ENCODE peak calls at places on chromosomes 13 and 19, in seven cellular contexts. J, P, E, G, N, A and Y are unnamed samples.

GRCh38 chr13:111575719-111576118 is 255.3 kb downstream of the TEX29 start:
- DNase-seq in P (no peak), J (no peak), A (no peak), G (no peak), N (no peak), E (no peak), Y (no peak)

GRCh38 chr19:5352229-5352763 is 11.7 kb upstream of the PTPRS start:
- DNase-seq in G (peak), N (peak), A (no peak), E (no peak), J (no peak), P (peak), Y (peak)

GRCh38 chr13:106423530-106423929 is 111.9 kb downstream of the EFNB2 start:
- DNase-seq in N (peak), G (no peak), P (no peak), A (no peak), E (no peak), J (peak), Y (peak)

GRCh38 chr13:72504026-72504925 is 223.2 kb downstream of the MZT1 start:
- DNase-seq in A (no peak), G (no peak), N (no peak), P (no peak), E (no peak), J (no peak), Y (no peak)

GRCh38 chr13:98004107-98004506 is 50.6 kb downstream of the IPO5 start:
- DNase-seq in G (peak), N (no peak), P (peak), E (no peak), A (no peak), J (no peak), Y (peak)

GRCh38 chr13:21541271-21541670 is 62.7 kb downstream of the MICU2 start:
- DNase-seq in J (no peak), E (no peak), G (no peak), P (no peak), N (no peak), A (no peak), Y (no peak)

GRCh38 chr13:60351816-60352215 is 45.2 kb upstream of the TDRD3 start:
- DNase-seq in N (no peak), A (no peak), E (no peak), G (no peak), P (no peak), J (no peak), Y (no peak)

GRCh38 chr19:3760871-3761361 is 576 bp downstream of the APBA3 start:
- DNase-seq in E (no peak), J (no peak), P (peak), G (no peak), N (peak), A (no peak), Y (no peak)

GRCh38 chr19:43589680-43590079 is 6.3 kb downstream of the IRGQ start:
- DNase-seq in G (no peak), E (no peak), A (no peak), N (no peak), P (no peak), J (no peak), Y (no peak)

GRCh38 chr19:55158848-55159793 is 1.6 kb upstream of the TNNI3 start:
- DNase-seq in G (no peak), A (no peak), P (no peak), J (no peak), E (peak), N (peak), Y (no peak)

GRCh38 chr19:36169084-36169760 is 17.0 kb upstream of the COX7A1 start:
- DNase-seq in N (no peak), E (no peak), J (no peak), P (no peak), G (no peak), A (no peak), Y (no peak)

GRCh38 chr13:99028890-99029289 is 51.0 kb upstream of the DOCK9 start:
- DNase-seq in A (peak), P (no peak), G (no peak), N (peak), E (peak), J (no peak), Y (peak)

GRCh38 chr13:38687246-38688229 is 661 bp downstream of the FREM2 start:
- DNase-seq in J (no peak), P (no peak), A (no peak), G (peak), N (peak), E (peak), Y (peak)

GRCh38 chr13:89977203-89977602 is 1370.3 kb upstream of the MIR17HG start:
- DNase-seq in N (no peak), G (no peak), J (no peak), P (no peak), A (no peak), E (no peak), Y (no peak)

GRCh38 chr19:10222201-10222890 is 8.8 kb downstream of the S1PR2 start:
- DNase-seq in N (no peak), P (no peak), E (no peak), G (no peak), J (no peak), A (no peak), Y (no peak)

GRCh38 chr19:50909240-50910070 is 1.7 kb downstream of the KLK4 start:
- DNase-seq in N (peak), P (no peak), G (no peak), J (peak), A (peak), E (peak), Y (no peak)

GRCh38 chr13:98184796-98185195 is 7.7 kb upstream of the RNF113B start:
- DNase-seq in N (no peak), E (no peak), P (peak), A (no peak), G (peak), J (no peak), Y (no peak)

GRCh38 chr19:2503521-2504109 is 27.7 kb downstream of the GADD45B start:
- DNase-seq in A (no peak), J (no peak), N (peak), E (no peak), G (peak), P (peak), Y (no peak)

GRCh38 chr13:110978390-110978789 is 63.5 kb upstream of the ANKRD10 start:
- DNase-seq in P (peak), N (no peak), A (no peak), J (no peak), E (no peak), G (no peak), Y (no peak)

GRCh38 chr13:74056829-74057564 is 77.2 kb downstream of the KLF12 start:
- DNase-seq in A (no peak), J (no peak), N (no peak), E (no peak), P (no peak), G (no peak), Y (no peak)

GRCh38 chr13:99227909-99228688 is 27.4 kb downstream of the UBAC2 start:
- DNase-seq in A (no peak), E (no peak), P (no peak), G (no peak), N (no peak), J (no peak), Y (peak)

GRCh38 chr13:80339578-80339840 is 1.4 kb downstream of the SPRY2 start:
- DNase-seq in G (no peak), J (peak), N (peak), A (no peak), E (no peak), P (no peak), Y (no peak)

GRCh38 chr13:82356667-82357066 is 1525.6 kb downstream of the SLITRK1 start:
- DNase-seq in G (peak), J (no peak), N (peak), P (no peak), A (no peak), E (no peak), Y (no peak)

GRCh38 chr19:42066075-42066754 is 3.8 kb downstream of the GRIK5 start:
- DNase-seq in P (peak), E (peak), G (peak), N (peak), J (no peak), A (peak), Y (no peak)

DNA sequence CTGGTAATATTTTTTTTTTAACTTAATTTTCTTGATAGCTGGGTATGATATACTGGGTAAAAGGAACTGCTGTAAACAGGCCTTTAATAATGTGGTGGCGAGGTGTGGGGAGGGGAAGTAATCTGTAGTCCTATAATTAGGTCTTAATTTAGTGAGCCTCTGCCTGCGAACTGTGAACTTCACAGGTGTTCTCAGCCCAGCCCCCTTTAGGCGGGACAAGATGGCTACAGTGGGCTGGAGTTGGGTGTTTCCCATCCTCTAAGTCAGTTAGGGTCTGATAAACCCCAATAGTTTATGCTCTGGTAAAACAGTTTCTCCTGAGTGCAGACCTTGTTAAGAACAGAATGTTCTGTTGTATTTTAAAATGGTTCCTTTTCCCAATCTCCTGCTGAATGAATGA is 97.6 kb upstream of the SERP2 start:
- DNase-seq in P (no peak), J (no peak), A (no peak), E (no peak), N (peak), G (no peak), Y (no peak)
- H3K18ac ChIP-seq in P (no peak), J (no peak), A (no peak), E (no peak), N (no peak), G (peak), Y (no peak)

GRCh38 chr13:95199896-95200295 is 101.4 kb downstream of the ABCC4 start:
- DNase-seq in E (no peak), P (no peak), J (no peak), N (peak), G (no peak), A (no peak), Y (no peak)
- H4K8ac ChIP-seq in E (no peak), P (no peak), J (no peak), N (no peak), G (no peak), A (no peak), Y (no peak)

GRCh38 chr13:24982333-24982999 is 113.5 kb upstream of the PABPC3 start:
- DNase-seq in P (no peak), E (no peak), A (no peak), G (no peak), N (no peak), J (no peak), Y (no peak)
- H3K18ac ChIP-seq in P (no peak), E (no peak), A (no peak), G (no peak), N (no peak), J (peak), Y (no peak)

DNA sequence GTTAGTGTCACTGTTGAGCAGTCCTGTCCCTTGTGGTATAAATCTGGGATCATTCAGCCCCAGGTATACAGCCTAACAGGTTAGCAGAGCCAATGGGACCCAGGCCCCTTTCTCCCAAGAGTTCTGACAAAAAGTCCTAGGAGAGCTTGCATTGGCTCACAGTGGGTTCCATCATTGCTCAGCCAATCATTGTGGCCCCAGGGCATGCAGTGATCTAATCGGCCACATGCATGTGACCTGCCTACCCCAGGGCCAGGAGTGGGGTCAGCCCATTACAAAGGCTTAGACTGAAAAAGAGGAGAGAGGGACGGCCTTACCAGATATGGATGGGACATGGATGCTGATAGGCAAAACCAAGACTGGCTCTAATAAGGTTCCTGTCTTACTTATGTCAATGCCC is 41.1 kb downstream of the SPTBN4 start:
- DNase-seq in G (no peak), N (peak), P (no peak), A (no peak), J (no peak), E (peak), Y (no peak)
- H4K8ac ChIP-seq in G (no peak), N (no peak), P (no peak), A (no peak), J (no peak), E (no peak), Y (no peak)

GRCh38 chr13:113047587-113047986 is 58.0 kb upstream of the F7 start:
- DNase-seq in J (no peak), G (no peak), N (no peak), A (no peak), E (no peak), P (no peak), Y (no peak)
- H3K18ac ChIP-seq in J (peak), G (no peak), N (no peak), A (no peak), E (no peak), P (no peak), Y (no peak)